ENCODE peak calls at places on chromosome 2, in nine cellular contexts. U is sigmoid colon, I is AG04449, E is prostate gland, S is progenitor cell of endocrine pancreas, Y is neural crest cell, L is fibroblast of pulmonary artery, B is WTC11, G is cardiac fibroblast. Q is an unnamed sample.

GRCh38 chr2:105961599-105962146 is 217.0 kb downstream of the NCK2 start:
- DNase-seq in Y (no peak), G (no peak), I (no peak), U (no peak), S (no peak), E (no peak), B (no peak), L (no peak), Q (no peak)

GRCh38 chr2:70683455-70683854 is 84.5 kb downstream of the ADD2 start:
- DNase-seq in S (no peak), E (no peak), B (no peak), G (no peak), U (peak), L (no peak), I (no peak), Y (no peak), Q (no peak)

GRCh38 chr2:237895544-237896506 is 36.4 kb downstream of the RAMP1 start:
- DNase-seq in I (no peak), S (no peak), L (no peak), G (peak), Y (no peak), B (no peak), E (peak), U (peak), Q (peak)

GRCh38 chr2:159134979-159135378 is 151.5 kb downstream of the WDSUB1 start:
- DNase-seq in I (no peak), B (no peak), U (no peak), L (no peak), G (no peak), E (no peak), Y (no peak), S (no peak), Q (no peak)

GRCh38 chr2:81324046-81324445 is 1019.5 kb upstream of the LRRTM1 start:
- DNase-seq in I (no peak), U (no peak), Y (no peak), E (no peak), B (peak), G (peak), L (peak), S (no peak), Q (no peak)

GRCh38 chr2:211930331-211930730 is 608.3 kb downstream of the ERBB4 start:
- DNase-seq in Y (no peak), E (no peak), U (no peak), G (no peak), I (no peak), S (no peak), B (no peak), L (no peak), Q (no peak)

GRCh38 chr2:96546797-96547196 is 10.2 kb downstream of the ARID5A start:
- DNase-seq in S (no peak), I (no peak), U (no peak), G (no peak), B (no peak), L (no peak), Y (no peak), E (no peak), Q (no peak)

GRCh38 chr2:191506515-191506914 is 171.4 kb upstream of the NABP1 start:
- DNase-seq in B (no peak), E (no peak), L (no peak), Y (no peak), U (no peak), S (no peak), I (no peak), G (no peak), Q (no peak)

GRCh38 chr2:166463640-166464039 is 30.4 kb downstream of the SCN7A start:
- DNase-seq in U (no peak), S (no peak), Y (no peak), E (no peak), I (no peak), L (no peak), B (no peak), G (no peak), Q (no peak)

GRCh38 chr2:120568089-120568974 is 167.3 kb upstream of the GLI2 start:
- DNase-seq in G (no peak), U (no peak), L (no peak), S (no peak), Y (no peak), I (no peak), B (no peak), E (no peak), Q (no peak)

GRCh38 chr2:147483293-147483669 is 361.5 kb upstream of the ACVR2A start:
- DNase-seq in E (no peak), Y (no peak), S (no peak), U (no peak), B (no peak), I (no peak), G (no peak), L (no peak), Q (no peak)

GRCh38 chr2:167057461-167057860 is 169.2 kb downstream of the XIRP2 start:
- DNase-seq in Y (no peak), L (no peak), U (no peak), S (no peak), G (no peak), E (no peak), I (no peak), B (no peak), Q (no peak)

GRCh38 chr2:109538551-109538950 is 75.2 kb downstream of the SEPTIN10 start:
- DNase-seq in Y (no peak), B (no peak), U (no peak), L (no peak), S (no peak), E (no peak), I (no peak), G (no peak), Q (peak)

GRCh38 chr2:11177871-11178598 is 22.8 kb downstream of the SLC66A3 start:
- DNase-seq in B (no peak), I (no peak), L (no peak), G (peak), U (no peak), E (no peak), S (no peak), Y (no peak), Q (peak)

GRCh38 chr2:233387667-233388528 is 33.6 kb downstream of the DGKD start:
- DNase-seq in S (no peak), Y (no peak), B (no peak), G (peak), I (peak), L (peak), U (peak), E (peak), Q (peak)

DNA sequence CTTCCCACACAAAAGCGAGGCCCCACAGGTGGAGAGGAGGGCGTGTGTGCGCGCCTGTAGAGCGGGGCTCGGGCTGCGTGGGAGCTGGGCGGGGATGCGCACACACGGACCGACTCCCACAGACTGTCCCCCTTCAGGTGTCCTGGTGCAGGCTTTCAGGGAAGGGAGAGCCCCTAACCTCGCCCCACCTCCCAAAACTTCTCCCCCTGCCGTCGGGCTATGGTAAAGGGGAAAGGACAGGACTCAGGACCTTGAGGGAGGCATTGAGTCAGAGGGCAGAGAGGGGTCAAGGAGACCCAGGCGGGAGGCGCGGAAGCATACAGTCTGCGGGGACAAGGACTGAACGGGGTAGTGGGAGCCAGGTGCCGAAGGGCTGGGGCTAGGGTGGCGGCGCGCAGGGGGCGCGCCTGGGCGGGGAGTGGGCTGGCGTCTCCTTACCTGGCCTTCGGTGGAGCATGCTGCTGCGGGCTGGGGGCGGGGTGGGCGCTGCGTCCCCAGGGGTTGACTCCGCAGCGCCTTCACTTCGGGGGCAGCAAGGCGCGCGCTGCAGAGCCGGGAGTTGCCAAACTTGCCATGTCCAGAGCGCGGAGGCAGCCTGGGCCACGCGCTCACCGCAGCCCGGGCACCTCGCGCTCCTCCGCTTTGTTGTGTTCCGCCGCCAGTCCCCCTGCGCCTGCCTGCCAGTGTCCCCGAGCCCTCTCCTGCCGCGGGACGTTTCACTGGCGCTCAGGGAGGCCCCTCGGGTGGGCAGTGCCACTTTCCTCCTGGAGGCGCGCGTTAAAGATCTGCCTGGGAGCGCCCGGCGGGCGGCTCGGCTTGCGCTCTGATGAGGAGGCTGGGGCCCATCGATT is 302.0 kb downstream of the NCKAP5 start:
- DNase-seq in I (no peak), U (no peak), Y (peak), E (no peak), G (no peak), S (peak), L (no peak), B (peak), Q (peak)
- TF ChIP-seq CTCF in I (peak), U (no peak), Y (peak), E (no peak), G (peak), S (peak), L (no peak), B (no peak), Q (no peak)

GRCh38 chr2:43127208-43127940 is 99.0 kb downstream of the ZFP36L2 start:
- DNase-seq in U (peak), E (peak), S (no peak), Y (peak), I (no peak), L (peak), G (peak), B (peak), Q (peak)
- TF ChIP-seq CTCF in U (no peak), E (peak), S (peak), Y (peak), I (peak), L (peak), G (peak), B (peak), Q (peak)

DNA sequence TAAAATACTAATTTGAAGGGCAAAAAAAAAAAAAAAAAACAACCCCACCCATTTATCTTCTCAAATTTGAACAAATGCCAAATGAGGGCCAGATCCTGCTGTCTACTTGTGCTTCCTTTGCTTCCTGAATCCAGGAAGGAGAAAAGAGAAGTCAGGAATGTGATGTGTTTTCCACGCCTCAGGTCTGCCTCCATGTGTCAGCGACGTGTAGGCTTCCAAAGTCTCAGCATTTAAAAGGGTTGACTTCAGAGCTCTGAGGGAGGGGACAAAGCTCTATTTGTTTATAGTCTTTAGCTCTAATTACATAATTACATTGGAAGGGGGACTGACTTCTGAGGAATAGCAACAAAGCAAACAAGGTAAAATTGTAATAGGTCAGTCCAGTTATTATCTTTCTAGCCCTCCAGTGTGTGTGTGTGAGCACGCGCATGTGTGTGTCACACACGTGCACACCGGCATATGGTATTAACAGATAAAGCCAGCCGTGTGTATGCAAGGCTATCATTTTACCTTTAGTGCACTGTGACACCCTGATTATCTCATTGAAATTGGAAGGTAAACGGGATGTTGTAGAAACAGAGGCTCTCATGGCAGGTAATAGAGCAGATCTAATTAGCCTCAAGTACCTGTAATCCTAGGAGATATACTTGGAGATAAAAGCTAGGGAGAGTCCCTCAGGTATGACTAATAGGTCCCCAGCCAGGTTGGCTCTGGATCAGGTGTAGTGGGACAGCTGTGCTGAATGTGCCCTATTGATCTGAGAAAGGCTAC is 911.4 kb upstream of the ZEB2 start:
- DNase-seq in L (peak), U (no peak), E (no peak), G (peak), Y (no peak), I (no peak), S (no peak), B (peak), Q (no peak)
- TF ChIP-seq CTCF in L (no peak), U (no peak), E (no peak), G (no peak), Y (peak), I (no peak), S (peak), B (no peak), Q (no peak)

GRCh38 chr2:183253441-183254130 is 129.3 kb downstream of the NUP35 start:
- DNase-seq in B (no peak), E (no peak), I (no peak), Y (no peak), S (no peak), L (no peak), G (no peak), U (no peak), Q (no peak)

GRCh38 chr2:183250472-183250871 is 126.2 kb downstream of the NUP35 start:
- DNase-seq in U (no peak), I (no peak), S (no peak), Y (no peak), G (no peak), B (no peak), L (no peak), E (no peak), Q (peak)

GRCh38 chr2:183244300-183244849 is 120.1 kb downstream of the NUP35 start:
- DNase-seq in G (no peak), S (no peak), I (no peak), E (no peak), U (no peak), Y (no peak), L (no peak), B (peak), Q (no peak)

GRCh38 chr2:183250061-183250460 is 125.8 kb downstream of the NUP35 start:
- DNase-seq in U (no peak), Y (no peak), L (no peak), G (no peak), I (no peak), S (no peak), B (no peak), E (no peak), Q (no peak)

GRCh38 chr2:183248866-183249567 is 124.8 kb downstream of the NUP35 start:
- DNase-seq in G (peak), U (no peak), B (no peak), L (peak), E (no peak), Y (no peak), I (no peak), S (no peak), Q (peak)
- TF ChIP-seq CTCF in G (peak), U (no peak), B (peak), L (peak), E (peak), Y (peak), I (peak), S (peak), Q (peak)

DNA sequence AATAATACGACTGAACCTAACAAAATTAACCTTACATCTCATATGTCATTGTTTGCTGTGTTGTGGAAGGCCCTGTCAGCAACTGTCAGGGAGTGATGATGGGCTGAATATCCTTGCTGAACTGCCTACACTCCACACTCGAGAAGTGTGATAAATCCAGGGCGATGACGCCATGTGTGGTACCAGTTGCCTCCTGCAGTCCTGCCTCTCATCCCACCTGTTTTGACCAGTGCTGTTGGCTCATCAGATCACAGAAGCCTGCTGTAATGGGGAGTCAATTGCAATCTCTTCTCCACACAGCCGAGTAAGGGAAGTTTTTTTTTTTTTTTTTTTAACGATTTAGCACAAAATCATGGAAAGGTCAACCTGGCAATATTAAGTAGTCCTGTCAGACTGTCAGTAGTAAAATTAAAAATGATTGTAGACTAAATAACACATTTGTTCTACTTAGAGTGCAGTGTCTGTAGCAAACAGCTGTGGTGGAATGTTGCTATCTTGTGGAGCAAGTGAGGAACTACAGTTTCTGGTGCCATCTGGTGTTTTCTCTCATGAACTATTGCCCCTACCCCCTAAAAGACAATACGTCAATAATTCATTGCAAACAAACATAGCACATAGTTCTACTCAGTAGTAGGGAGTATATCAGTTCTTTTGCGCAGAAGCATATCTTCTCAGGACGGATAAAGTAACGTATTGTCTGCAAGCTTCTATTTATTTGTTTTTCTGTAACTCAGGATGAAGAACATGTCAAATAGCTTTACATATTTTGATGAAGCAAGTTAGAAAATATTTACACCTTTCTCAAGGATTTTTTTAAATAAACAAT is 347.6 kb downstream of the CTNNA2 start:
- DNase-seq in S (no peak), G (no peak), U (no peak), Y (no peak), I (peak), B (no peak), E (no peak), L (peak), Q (peak)
- TF ChIP-seq CTCF in S (peak), G (peak), U (no peak), Y (peak), I (peak), B (peak), E (peak), L (no peak), Q (peak)

Q was measured in AG10803.